ENCODE peak calls at places on chromosomes 16 and 17, in five cellular contexts. D is ovary, K is A549, J is transverse colon, Y is GM12878. A is an unnamed sample.

GRCh38 chr17:62626719-62627218 is 701 bp upstream of the MRC2 start:
- DNase-seq in D (peak), K (peak), J (no peak), Y (no peak), A (no peak)

GRCh38 chr17:76681222-76682137 is 29.3 kb downstream of the MXRA7 start:
- DNase-seq in D (peak), K (peak), J (peak), Y (no peak), A (peak)

GRCh38 chr17:17781591-17782424 is 55.0 kb downstream of the SREBF1 start:
- DNase-seq in D (peak), K (peak), J (peak), Y (no peak), A (peak)

GRCh38 chr17:50044483-50044882 is 11.4 kb upstream of the ITGA3 start:
- DNase-seq in D (no peak), K (no peak), J (no peak), Y (no peak), A (no peak)

GRCh38 chr16:50538411-50539052 is 9.7 kb upstream of the NKD1 start:
- DNase-seq in D (no peak), K (no peak), J (no peak), Y (no peak), A (no peak)

GRCh38 chr16:5642470-5642869 is 544.9 kb upstream of the EEF2KMT start:
- DNase-seq in D (no peak), K (no peak), J (no peak), Y (no peak), A (no peak)

GRCh38 chr17:34068506-34069035 is 186.5 kb upstream of the CCL2 start:
- DNase-seq in D (no peak), K (no peak), J (no peak), Y (no peak), A (no peak)

GRCh38 chr17:56602292-56603130 is 9.0 kb downstream of the NOG start:
- DNase-seq in D (no peak), K (no peak), J (no peak), Y (no peak), A (no peak)

GRCh38 chr16:4087990-4088577 is 28.2 kb downstream of the ADCY9 start:
- DNase-seq in D (no peak), K (no peak), J (peak), Y (no peak), A (no peak)

GRCh38 chr16:71515026-71515425 is 11.2 kb upstream of the CHST4 start:
- DNase-seq in D (no peak), K (no peak), J (peak), Y (no peak), A (no peak)

GRCh38 chr16:29736112-29736511 is 9.7 kb downstream of the C16orf54 start:
- DNase-seq in D (no peak), K (peak), J (no peak), Y (no peak), A (no peak)

GRCh38 chr16:73817500-73817899 is 479.1 kb upstream of the PSMD7 start:
- DNase-seq in D (no peak), K (no peak), J (no peak), Y (no peak), A (no peak)

GRCh38 chr17:62675260-62675659 is 47.8 kb downstream of the MRC2 start:
- DNase-seq in D (no peak), K (no peak), J (no peak), Y (no peak), A (no peak)

GRCh38 chr16:10388987-10389386 is 3.1 kb downstream of the ATF7IP2 start:
- DNase-seq in D (no peak), K (no peak), J (no peak), Y (no peak), A (no peak)

GRCh38 chr16:2776500-2777139 is 460 bp downstream of the ELOB start:
- DNase-seq in D (no peak), K (no peak), J (no peak), Y (no peak), A (no peak)

GRCh38 chr17:752620-753219 is 656 bp upstream of the GEMIN4 start:
- DNase-seq in D (peak), K (peak), J (peak), Y (no peak), A (peak)

GRCh38 chr16:53048139-53048915 is 4.4 kb downstream of the CHD9NB start:
- DNase-seq in D (no peak), K (no peak), J (peak), Y (no peak), A (no peak)
- TF ChIP-seq EP300 in D (no peak), K (no peak), J (no peak), Y (no peak), A (no peak)

GRCh38 chr17:5784791-5785190 is 200.5 kb upstream of the NLRP1 start:
- DNase-seq in D (no peak), K (no peak), J (no peak), Y (no peak), A (no peak)

GRCh38 chr17:5783851-5784250 is 199.5 kb upstream of the NLRP1 start:
- DNase-seq in D (no peak), K (no peak), J (no peak), Y (no peak), A (no peak)

GRCh38 chr17:5786510-5786875 is 202.2 kb upstream of the NLRP1 start:
- DNase-seq in D (no peak), K (no peak), J (no peak), Y (no peak), A (no peak)

GRCh38 chr17:5785867-5786509 is 201.7 kb upstream of the NLRP1 start:
- DNase-seq in D (no peak), K (no peak), J (no peak), Y (peak), A (no peak)

GRCh38 chr17:5785343-5785742 is 201.0 kb upstream of the NLRP1 start:
- DNase-seq in D (no peak), K (no peak), J (no peak), Y (peak), A (no peak)
- H3K27ac ChIP-seq in D (no peak), K (no peak), J (no peak), Y (peak), A (no peak)

DNA sequence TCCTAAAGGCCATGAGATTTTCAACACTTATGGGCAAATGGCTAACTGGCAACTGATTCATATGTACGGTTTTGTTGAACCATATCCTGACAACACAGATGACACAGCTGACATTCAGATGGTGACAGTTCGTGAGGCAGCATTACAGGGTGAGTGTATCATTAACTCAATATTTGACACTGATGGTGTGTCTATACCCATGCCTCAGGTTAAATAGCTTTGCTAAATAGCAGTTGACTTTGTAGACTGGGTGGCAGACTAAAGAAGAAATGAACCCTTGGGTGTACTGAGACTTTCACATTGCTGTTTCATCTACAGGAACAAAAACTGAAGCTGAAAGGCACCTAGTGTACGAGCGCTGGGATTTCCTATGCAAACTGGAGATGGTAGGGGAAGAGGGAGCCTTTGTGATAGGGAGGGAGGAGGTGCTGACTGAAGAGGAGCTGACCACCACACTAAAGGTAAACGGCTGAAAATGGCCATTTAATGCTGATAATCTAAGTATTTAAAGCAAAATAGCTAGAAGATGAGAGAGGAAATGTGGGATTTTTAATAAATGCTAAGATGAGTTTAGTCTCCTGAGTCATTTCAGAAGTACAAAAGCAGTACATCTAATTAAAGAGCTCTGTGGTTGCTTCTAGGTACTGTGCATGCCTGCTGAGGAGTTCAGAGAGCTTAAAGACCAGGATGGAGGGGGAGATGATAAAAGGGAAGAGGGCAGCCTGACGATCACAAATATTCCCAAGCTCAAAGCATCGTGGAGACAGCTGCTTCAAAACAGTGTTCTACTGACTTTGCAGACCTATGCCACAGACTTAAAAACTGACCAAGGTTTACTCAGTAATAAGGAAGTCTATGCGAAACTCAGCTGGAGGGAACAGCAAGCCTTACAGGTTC is 3.0 kb downstream of the SETD6 start:
- DNase-seq in D (no peak), K (no peak), J (no peak), Y (peak), A (no peak)
- H3K4me3 ChIP-seq in D (no peak), K (no peak), J (no peak), Y (peak), A (no peak)

GRCh38 chr17:42518046-42518754 is 17.8 kb upstream of the NAGLU start:
- DNase-seq in D (peak), K (peak), J (peak), Y (no peak), A (peak)
- TF ChIP-seq EP300 in D (no peak), K (peak), J (peak), Y (no peak), A (no peak)

DNA sequence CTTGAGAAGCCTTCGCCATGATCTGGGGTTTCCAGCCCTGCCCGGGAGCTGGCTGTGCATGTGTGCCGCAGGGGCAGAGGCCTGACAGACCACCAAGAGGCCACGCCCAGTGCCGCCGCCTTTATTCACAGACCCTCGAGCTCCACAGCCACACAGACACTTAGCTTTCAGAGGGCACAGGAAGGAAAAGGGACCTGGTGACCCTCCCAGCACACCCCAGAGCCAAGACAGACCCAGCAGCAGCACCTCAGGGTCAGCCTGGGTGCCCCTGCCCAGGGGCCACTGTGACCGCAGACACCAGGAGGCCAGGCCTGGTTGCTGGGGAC is 10.8 kb downstream of the MCRIP1 start:
- DNase-seq in D (no peak), K (no peak), J (no peak), Y (no peak), A (no peak)
- H3K27ac ChIP-seq in D (peak), K (peak), J (peak), Y (no peak), A (peak)

GRCh38 chr16:88554711-88555264 is 15.4 kb upstream of the ZC3H18 start:
- DNase-seq in D (no peak), K (no peak), J (no peak), Y (no peak), A (no peak)
- H3K4me3 ChIP-seq in D (no peak), K (no peak), J (no peak), Y (no peak), A (no peak)